ENCODE peak calls at places on chromosomes 11 and 22, in seven cellular contexts. G is ovary, J is body of pancreas, P is IMR-90, Q is spleen, M is esophagus squamous epithelium, R is A549. F is an unnamed sample.

GRCh38 chr11:6900327-6900999 is 8.2 kb upstream of the OR2D2 start:
- DNase-seq in G (no peak), J (no peak), P (peak), Q (no peak), M (no peak), R (no peak), F (no peak)

GRCh38 chr11:70152244-70152643 is 50.9 kb upstream of the FADD start:
- DNase-seq in G (no peak), J (no peak), P (no peak), Q (no peak), M (no peak), R (no peak), F (no peak)

GRCh38 chr11:1128333-1129142 is 29.2 kb upstream of the MUC5AC start:
- DNase-seq in G (no peak), J (no peak), P (no peak), Q (peak), M (no peak), R (no peak), F (no peak)

GRCh38 chr22:39808087-39808486 is 85.5 kb downstream of the ENTHD1 start:
- DNase-seq in G (no peak), J (no peak), P (peak), Q (no peak), M (no peak), R (peak), F (no peak)

GRCh38 chr11:126720539-126721235 is 279.9 kb downstream of the KIRREL3 start:
- DNase-seq in G (no peak), J (no peak), P (no peak), Q (no peak), M (no peak), R (no peak), F (no peak)

GRCh38 chr11:116406042-116406441 is 366.7 kb downstream of the BUD13 start:
- DNase-seq in G (no peak), J (no peak), P (no peak), Q (no peak), M (no peak), R (no peak), F (no peak)

GRCh38 chr22:37163618-37164534 is 14.2 kb upstream of the IL2RB start:
- DNase-seq in G (no peak), J (no peak), P (no peak), Q (peak), M (no peak), R (no peak), F (no peak)

GRCh38 chr11:89491141-89491690 is at the start of gene NOX4:
- DNase-seq in G (peak), J (no peak), P (peak), Q (peak), M (no peak), R (no peak), F (no peak)

GRCh38 chr11:112881461-112881860 is 79.8 kb upstream of the NCAM1 start:
- DNase-seq in G (peak), J (peak), P (no peak), Q (no peak), M (peak), R (peak), F (peak)

GRCh38 chr11:67463186-67463585 is 5.9 kb downstream of the TMEM134 start:
- DNase-seq in G (peak), J (no peak), P (no peak), Q (no peak), M (no peak), R (no peak), F (no peak)

GRCh38 chr11:67465190-67465522 is 3.9 kb downstream of the TMEM134 start:
- DNase-seq in G (peak), J (no peak), P (no peak), Q (no peak), M (no peak), R (peak), F (no peak)

GRCh38 chr11:67466367-67466766 is 2.7 kb downstream of the TMEM134 start:
- DNase-seq in G (peak), J (peak), P (no peak), Q (no peak), M (no peak), R (no peak), F (no peak)

GRCh38 chr11:67464411-67465189 is 4.5 kb downstream of the TMEM134 start:
- DNase-seq in G (peak), J (peak), P (peak), Q (peak), M (peak), R (peak), F (peak)

GRCh38 chr11:67463680-67464410 is 5.2 kb downstream of the TMEM134 start:
- DNase-seq in G (peak), J (peak), P (no peak), Q (peak), M (no peak), R (peak), F (peak)
- TF ChIP-seq POLR2A in G (no peak), J (no peak), P (no peak), Q (no peak), M (no peak), R (peak), F (peak)

GRCh38 chr11:73311394-73311869 is 3.4 kb downstream of the ARHGEF17 start:
- DNase-seq in G (no peak), J (no peak), P (no peak), Q (no peak), M (no peak), R (no peak), F (no peak)
- TF ChIP-seq POLR2A in G (no peak), J (no peak), P (no peak), Q (no peak), M (no peak), R (no peak), F (no peak)

DNA sequence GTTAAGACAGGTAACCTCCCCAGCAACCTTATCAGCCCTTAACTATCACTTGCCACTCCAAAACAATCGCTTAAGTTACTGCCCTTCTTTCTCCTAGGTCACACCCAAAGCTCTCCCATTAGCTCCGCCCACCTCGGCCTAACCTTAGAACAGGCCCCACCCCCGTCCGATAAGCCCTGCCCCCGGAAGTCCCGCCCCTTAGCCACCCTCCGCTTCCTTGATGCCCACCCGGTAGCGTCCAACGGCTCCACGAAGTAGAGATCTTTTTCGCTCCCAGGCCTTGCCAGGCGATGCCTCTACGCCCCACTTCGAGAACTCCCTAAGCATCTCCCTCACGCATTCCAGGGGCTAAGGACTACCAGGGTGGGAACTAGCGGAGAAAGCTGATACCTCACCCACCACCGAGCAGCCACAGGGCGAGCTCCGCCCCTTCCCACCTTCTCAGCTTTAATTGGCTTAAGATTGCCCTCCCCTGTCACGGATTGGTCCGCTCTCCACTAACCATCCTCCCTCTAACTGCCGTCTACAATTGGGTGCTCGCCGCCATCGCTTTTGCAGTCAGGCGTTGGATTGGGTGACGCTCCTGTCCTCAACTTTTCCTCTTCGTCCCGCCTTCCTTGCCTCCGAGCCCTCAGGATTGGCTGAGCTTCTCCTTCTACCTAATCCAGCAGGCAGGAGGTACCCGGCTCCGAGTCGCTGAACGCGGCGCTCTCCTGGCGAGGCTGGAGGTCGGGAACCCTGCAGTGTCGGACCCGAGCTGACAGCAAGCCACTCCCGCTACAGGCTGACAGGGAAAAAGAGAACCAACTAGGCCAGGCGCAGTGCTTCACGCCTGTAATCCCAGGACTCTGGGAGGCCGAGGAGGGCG is at the start of gene ZBTB3:
- DNase-seq in G (peak), J (peak), P (peak), Q (peak), M (peak), R (peak), F (peak)
- TF ChIP-seq POLR2A in G (peak), J (peak), P (peak), Q (peak), M (peak), R (peak), F (peak)

GRCh38 chr11:3150726-3151125 is 14.4 kb downstream of the OSBPL5 start:
- DNase-seq in G (no peak), J (no peak), P (no peak), Q (no peak), M (no peak), R (no peak), F (no peak)
- TF ChIP-seq POLR2A in G (no peak), J (no peak), P (no peak), Q (no peak), M (no peak), R (no peak), F (no peak)

DNA sequence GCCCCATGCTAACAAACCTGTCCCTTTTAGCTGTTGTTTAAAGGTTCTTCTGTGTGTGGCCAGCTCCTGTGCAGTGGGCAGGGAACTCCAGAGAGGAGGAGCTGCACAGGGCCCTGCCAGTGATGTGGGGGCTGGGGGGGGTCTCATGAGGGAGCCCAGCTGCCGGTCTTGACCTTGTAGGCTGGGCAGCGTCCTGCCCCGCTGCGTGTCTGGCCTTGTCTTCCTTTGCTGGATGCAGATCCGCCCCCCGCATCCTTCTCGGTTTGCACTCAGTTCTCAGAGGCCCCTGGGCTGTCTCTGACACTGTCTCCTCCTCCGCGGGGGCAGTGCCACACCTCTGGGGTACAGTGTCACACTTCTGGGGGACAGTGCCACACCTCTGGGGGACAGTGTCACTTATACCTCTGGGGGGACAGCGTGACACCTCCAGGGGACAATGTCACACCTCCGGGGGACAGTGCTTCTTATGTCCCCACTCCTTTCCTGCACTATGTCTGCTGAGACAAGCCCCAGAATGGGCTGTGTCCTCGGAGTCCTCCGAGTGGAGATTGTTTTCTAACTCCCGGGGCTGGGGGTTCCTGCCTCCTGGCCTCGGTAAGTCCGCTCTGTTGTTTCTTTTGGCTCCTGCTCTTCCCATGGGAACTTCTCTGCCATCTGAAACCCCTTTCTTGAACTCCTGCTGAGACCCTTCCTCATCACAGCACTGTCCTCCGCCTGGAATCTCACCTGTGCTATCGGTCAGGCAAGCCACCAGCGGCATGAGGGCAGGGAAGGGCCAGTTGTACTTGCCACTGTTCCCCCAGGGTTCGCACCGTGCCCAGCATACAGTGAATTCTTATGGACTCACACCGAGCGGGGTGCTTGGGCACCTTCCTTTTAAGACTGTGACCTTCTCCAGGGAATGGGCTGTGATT is 788.3 kb downstream of the TBC1D22A start:
- DNase-seq in G (no peak), J (no peak), P (no peak), Q (no peak), M (no peak), R (no peak), F (no peak)
- TF ChIP-seq POLR2A in G (no peak), J (no peak), P (no peak), Q (no peak), M (no peak), R (no peak), F (no peak)

GRCh38 chr11:2401436-2401984 is 960 bp downstream of the TSSC4 start:
- DNase-seq in G (no peak), J (no peak), P (no peak), Q (no peak), M (no peak), R (no peak), F (no peak)

GRCh38 chr11:2400069-2400760 is at the start of gene TSSC4:
- DNase-seq in G (peak), J (peak), P (peak), Q (peak), M (peak), R (peak), F (peak)

GRCh38 chr11:2399488-2400068 is 972 bp upstream of the TSSC4 start:
- DNase-seq in G (no peak), J (no peak), P (no peak), Q (no peak), M (no peak), R (peak), F (peak)

GRCh38 chr11:2402106-2402505 is 1.6 kb downstream of the TSSC4 start:
- DNase-seq in G (no peak), J (no peak), P (no peak), Q (peak), M (no peak), R (no peak), F (no peak)

GRCh38 chr11:2400761-2401435 is 348 bp downstream of the TSSC4 start:
- DNase-seq in G (no peak), J (no peak), P (no peak), Q (peak), M (no peak), R (no peak), F (no peak)
- TF ChIP-seq POLR2A in G (peak), J (no peak), P (peak), Q (no peak), M (peak), R (peak), F (no peak)

GRCh38 chr11:129376658-129377341 is 1.2 kb downstream of the BARX2 start:
- DNase-seq in G (no peak), J (no peak), P (no peak), Q (no peak), M (no peak), R (no peak), F (no peak)

GRCh38 chr11:129377739-129378138 is 2.1 kb downstream of the BARX2 start:
- DNase-seq in G (no peak), J (no peak), P (no peak), Q (no peak), M (no peak), R (no peak), F (no peak)

GRCh38 chr11:129374993-129375721 is 491 bp upstream of the BARX2 start:
- DNase-seq in G (no peak), J (peak), P (no peak), Q (no peak), M (no peak), R (peak), F (no peak)

GRCh38 chr11:129374081-129374992 is 1.3 kb upstream of the BARX2 start:
- DNase-seq in G (no peak), J (peak), P (no peak), Q (no peak), M (no peak), R (peak), F (no peak)

DNA sequence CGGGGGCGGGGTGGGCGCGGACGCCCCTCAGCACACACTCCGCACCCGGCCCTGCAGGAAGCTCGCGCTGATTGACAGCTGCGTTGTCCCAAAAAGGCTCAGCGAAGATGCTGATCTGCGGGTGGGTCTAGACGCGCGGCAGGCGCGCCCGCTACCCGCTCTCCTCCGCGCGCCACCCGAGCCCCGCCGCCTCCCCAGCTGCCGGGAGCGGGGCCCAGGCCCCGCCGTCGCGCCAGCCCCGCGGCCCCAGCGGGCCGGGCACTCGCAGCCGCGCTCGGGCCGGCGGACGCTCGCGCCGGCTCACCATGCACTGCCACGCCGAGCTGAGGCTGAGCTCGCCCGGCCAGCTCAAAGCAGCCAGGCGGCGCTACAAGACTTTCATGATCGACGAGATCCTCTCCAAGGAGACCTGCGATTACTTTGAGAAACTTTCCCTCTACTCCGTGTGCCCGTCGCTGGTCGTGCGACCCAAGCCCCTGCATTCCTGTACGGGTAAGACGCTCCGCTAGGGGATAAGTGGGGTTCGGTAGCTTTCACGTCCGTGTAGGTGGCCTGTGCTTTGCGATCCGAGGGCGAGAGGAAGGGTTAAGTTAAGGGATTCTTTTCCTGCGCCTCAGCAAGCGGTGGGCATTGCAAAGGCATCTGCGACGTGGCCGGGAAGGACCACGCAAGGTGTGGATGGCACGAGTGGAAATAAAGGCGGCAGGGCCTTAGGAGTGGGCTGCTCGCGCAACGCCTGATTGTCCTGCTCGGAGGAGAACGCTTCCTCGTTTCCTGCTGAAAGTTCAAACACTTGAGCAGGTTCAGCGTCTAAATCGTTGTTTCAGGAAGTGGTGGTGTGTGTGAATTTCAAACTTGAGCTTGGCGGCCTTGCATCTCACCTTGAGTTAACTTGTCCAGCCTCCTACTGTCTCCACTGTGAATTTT is at the start of gene BARX2:
- DNase-seq in G (no peak), J (peak), P (peak), Q (no peak), M (no peak), R (peak), F (no peak)
- TF ChIP-seq POLR2A in G (no peak), J (no peak), P (no peak), Q (no peak), M (no peak), R (no peak), F (no peak)

GRCh38 chr11:123566852-123567251 is 87.6 kb downstream of the SCN3B start:
- DNase-seq in G (no peak), J (no peak), P (no peak), Q (no peak), M (no peak), R (no peak), F (no peak)
- TF ChIP-seq POLR2A in G (no peak), J (no peak), P (no peak), Q (no peak), M (no peak), R (no peak), F (no peak)

GRCh38 chr11:65505434-65506315 is 6.8 kb downstream of the MALAT1 start:
- DNase-seq in G (peak), J (no peak), P (peak), Q (no peak), M (no peak), R (peak), F (no peak)
- TF ChIP-seq POLR2A in G (no peak), J (peak), P (no peak), Q (peak), M (no peak), R (no peak), F (no peak)

DNA sequence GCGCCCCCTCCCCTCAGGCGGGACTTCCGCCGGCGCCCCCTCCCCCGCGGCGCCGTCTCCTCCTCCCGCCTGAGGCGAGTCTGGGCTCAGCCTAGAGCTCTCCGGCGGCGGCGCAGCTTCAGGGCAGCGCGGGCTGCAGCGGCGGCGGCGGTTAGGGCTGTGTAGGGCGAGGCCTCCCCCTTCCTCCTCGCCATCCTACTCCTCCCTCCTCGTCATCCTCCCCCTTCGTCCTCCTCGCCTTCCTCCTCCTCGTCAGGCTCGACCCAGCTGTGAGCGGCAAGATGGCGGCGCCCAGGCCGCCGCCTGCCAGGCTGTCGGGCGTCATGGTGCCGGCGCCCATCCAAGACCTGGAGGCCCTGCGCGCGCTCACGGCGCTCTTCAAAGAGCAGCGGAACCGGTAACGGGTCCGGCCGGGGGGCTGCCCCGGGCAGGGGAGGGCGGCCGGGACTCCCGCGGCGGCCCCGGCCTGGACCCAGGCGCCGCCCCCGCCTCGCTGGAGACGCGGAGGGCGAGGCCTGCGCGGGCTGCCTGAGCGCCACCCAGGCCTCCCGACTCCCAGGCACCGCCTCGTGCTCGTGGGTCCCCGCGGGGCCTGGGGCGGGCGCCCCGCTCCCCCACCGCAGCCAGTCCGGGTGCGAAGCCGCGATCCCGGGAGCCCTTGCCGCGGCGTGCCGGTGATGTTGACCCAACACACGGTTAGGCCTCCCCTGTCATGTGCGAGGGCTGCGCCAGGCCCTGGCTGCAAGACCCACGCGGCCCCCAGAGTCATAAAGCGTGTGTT is at the start of gene ATXN10:
- DNase-seq in G (peak), J (peak), P (peak), Q (peak), M (no peak), R (peak), F (peak)
- TF ChIP-seq POLR2A in G (peak), J (peak), P (peak), Q (no peak), M (peak), R (peak), F (peak)